ENCODE peak calls at places on chromosomes 12 and 14, in ten cellular contexts. M is A549, B is body of pancreas, X is left ventricle myocardium inferior, W is right lobe of liver, V is fibroblast of pulmonary artery, G is astrocyte of the spinal cord, O is testis, H is OCI-LY7, P is WTC11. I is an unnamed sample.

GRCh38 chr12:12788131-12788530 is 2.7 kb downstream of the APOLD1 start:
- DNase-seq in G (no peak), H (no peak), B (no peak), M (no peak), W (no peak), X (no peak), O (no peak), P (no peak), V (no peak), I (no peak)

GRCh38 chr12:71636704-71637115 is 26.9 kb downstream of the ZFC3H1 start:
- DNase-seq in H (peak), M (peak), B (no peak), G (peak), V (peak), O (no peak), W (no peak), P (no peak), X (no peak), I (peak)

GRCh38 chr14:61476737-61477410 is 155.5 kb downstream of the PRKCH start:
- DNase-seq in V (peak), G (peak), H (peak), O (peak), B (no peak), W (no peak), M (peak), P (no peak), X (no peak), I (peak)

GRCh38 chr14:103624860-103625259 is 4.2 kb upstream of the KLC1 start:
- DNase-seq in B (peak), M (peak), W (peak), G (peak), X (peak), P (no peak), H (peak), V (peak), O (peak), I (peak)

GRCh38 chr12:64083285-64084210 is 138.5 kb downstream of the KICS2 start:
- DNase-seq in M (no peak), X (peak), O (peak), V (peak), G (peak), H (no peak), B (peak), P (no peak), W (peak), I (peak)

GRCh38 chr12:60279224-60279623 is 683.4 kb downstream of the SLC16A7 start:
- DNase-seq in G (no peak), V (peak), M (no peak), W (no peak), O (no peak), B (no peak), P (no peak), H (no peak), X (no peak), I (peak)

GRCh38 chr12:32136404-32136803 is 29.8 kb downstream of the BICD1 start:
- DNase-seq in V (no peak), B (no peak), W (no peak), P (no peak), M (no peak), O (no peak), H (no peak), G (no peak), X (no peak), I (no peak)

GRCh38 chr12:59651230-59651920 is 55.5 kb downstream of the SLC16A7 start:
- DNase-seq in H (no peak), M (no peak), V (peak), W (no peak), X (no peak), B (no peak), O (no peak), P (no peak), G (peak), I (peak)

GRCh38 chr14:98548071-98548686 is 723.8 kb downstream of the BCL11B start:
- DNase-seq in G (no peak), B (no peak), O (no peak), W (no peak), P (no peak), X (no peak), V (no peak), M (no peak), H (no peak), I (no peak)

GRCh38 chr14:68978550-68978911 is 571 bp downstream of the ACTN1 start:
- DNase-seq in B (peak), V (no peak), P (peak), O (peak), X (peak), H (no peak), M (peak), W (peak), G (no peak), I (no peak)

GRCh38 chr14:36451346-36452065 is 68.5 kb downstream of the NKX2-1 start:
- DNase-seq in B (no peak), O (no peak), X (no peak), M (no peak), W (no peak), H (no peak), G (no peak), P (no peak), V (no peak), I (no peak)

GRCh38 chr12:43579240-43579639 is 27.2 kb upstream of the ADAMTS20 start:
- DNase-seq in H (no peak), M (no peak), V (no peak), O (no peak), X (no peak), W (no peak), G (no peak), P (no peak), B (no peak), I (no peak)

GRCh38 chr14:99215277-99215676 is 56.7 kb downstream of the BCL11B start:
- DNase-seq in M (no peak), V (peak), G (peak), P (no peak), W (no peak), B (no peak), X (no peak), H (no peak), O (no peak), I (peak)

GRCh38 chr14:70108419-70108818 is 80.3 kb downstream of the SLC8A3 start:
- DNase-seq in V (no peak), W (no peak), X (no peak), H (no peak), M (no peak), G (no peak), B (no peak), O (no peak), P (no peak), I (no peak)

GRCh38 chr14:93148979-93149378 is 33.3 kb upstream of the ITPK1 start:
- DNase-seq in P (no peak), X (no peak), B (no peak), M (no peak), O (peak), G (no peak), V (no peak), W (no peak), H (no peak), I (no peak)

GRCh38 chr14:35155962-35156361 is 33.6 kb downstream of the PRORP start:
- DNase-seq in X (no peak), B (no peak), W (no peak), V (peak), O (no peak), G (peak), H (peak), P (no peak), M (no peak), I (no peak)

DNA sequence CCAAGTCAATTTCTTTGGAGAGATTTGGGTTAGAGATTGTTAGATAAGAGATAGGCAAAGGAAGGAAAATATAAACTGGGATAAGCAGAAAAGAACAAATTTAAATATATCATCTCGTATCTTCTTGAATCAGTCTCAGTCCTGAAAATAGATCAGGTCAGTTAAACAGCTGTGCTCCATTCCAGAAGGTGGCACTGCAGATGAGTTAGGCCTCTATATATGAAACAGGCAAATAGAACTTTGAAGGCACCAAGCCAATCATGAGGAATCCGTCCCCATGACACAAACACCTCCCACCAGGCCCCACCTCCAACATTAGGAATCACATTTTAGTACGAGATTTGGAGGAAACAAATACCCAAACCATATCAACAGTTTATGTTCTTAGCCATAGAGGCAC is 605.5 kb upstream of the USP15 start:
- DNase-seq in X (no peak), G (no peak), O (no peak), M (no peak), B (no peak), H (peak), V (no peak), W (no peak), P (no peak), I (no peak)
- TF ChIP-seq CTCF in X (no peak), G (no peak), O (no peak), M (no peak), B (peak), H (peak), V (no peak), W (peak), P (no peak), I (no peak)

DNA sequence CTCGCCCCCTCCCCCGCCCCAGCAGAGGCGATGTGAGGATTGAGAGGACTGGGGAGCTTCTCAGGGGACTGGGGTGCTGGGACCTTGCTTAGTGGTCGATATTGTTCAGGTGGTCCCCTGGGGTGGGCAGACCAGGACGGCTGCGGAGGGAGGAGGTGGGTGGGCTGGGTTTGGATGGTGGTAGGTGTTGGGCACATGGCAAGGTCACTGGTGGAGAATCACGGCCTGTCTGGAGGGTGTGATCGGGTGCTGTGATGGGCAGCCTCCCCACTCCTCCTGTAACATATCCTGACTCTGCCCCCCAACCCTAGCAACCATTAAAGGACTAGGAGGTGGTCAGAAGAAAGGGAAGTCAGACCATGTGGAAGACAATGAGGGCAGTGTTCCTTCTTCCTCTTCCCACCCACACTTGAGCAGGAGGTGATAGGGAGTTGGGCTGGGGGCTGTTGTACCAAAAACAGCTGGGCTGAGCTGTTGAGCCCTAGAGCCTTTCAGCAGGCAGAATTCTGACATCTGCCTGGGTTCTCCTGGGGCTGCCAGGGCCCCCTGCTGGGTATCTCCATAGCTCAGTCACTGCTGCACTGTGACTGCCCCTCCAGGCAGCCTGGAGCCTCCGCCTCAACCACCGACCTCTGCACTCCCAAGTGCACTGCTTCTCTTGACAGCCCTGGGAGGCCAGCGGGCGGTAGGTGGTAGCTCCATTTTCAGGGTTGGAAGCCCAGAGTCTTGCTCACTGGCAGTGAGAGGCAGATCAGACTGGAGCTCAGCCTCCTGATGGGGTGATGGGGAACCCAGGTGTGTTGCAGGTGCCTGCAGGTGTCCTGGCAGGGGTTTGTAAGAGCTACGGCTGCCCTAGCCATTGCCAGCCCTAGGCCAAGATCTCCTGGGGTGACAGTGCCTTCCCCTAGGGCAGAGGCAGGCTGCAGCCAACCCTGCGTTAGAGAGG is 15.3 kb downstream of the VASH1 start:
- DNase-seq in M (no peak), H (peak), P (no peak), W (no peak), G (no peak), V (no peak), B (no peak), O (no peak), X (no peak), I (no peak)
- TF ChIP-seq CTCF in M (no peak), H (peak), P (no peak), W (no peak), G (no peak), V (no peak), B (no peak), O (no peak), X (no peak), I (no peak)

DNA sequence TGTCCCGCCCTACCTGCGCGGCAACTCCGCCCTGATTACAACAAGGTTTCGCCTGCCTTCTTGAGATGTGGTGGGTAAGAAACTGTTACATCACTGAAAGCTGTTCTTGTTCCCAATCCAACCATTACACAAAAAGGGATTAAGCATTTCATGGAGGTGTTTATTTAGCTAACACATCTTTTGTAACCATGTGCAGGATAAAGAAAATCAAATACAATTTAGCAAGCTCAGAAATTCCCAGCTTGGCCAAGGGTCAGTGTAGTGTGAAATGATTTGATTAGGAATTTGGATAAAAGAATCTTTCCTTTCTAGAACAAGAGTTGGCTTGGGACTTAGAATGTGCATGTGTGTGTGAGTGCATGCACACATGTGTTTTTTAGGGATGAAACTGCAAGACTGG is 6.3 kb downstream of the FOXN4 start:
- DNase-seq in O (no peak), M (no peak), B (no peak), X (no peak), V (no peak), P (no peak), G (no peak), W (no peak), H (no peak), I (no peak)
- TF ChIP-seq CTCF in O (no peak), M (no peak), B (no peak), X (no peak), V (no peak), P (no peak), G (no peak), W (no peak), H (peak), I (peak)

GRCh38 chr12:65313704-65314317 is 35.3 kb downstream of the MSRB3 start:
- DNase-seq in M (no peak), O (no peak), W (no peak), H (peak), B (no peak), G (peak), X (no peak), P (no peak), V (peak), I (peak)

GRCh38 chr12:65306603-65307501 is 28.4 kb downstream of the MSRB3 start:
- DNase-seq in O (no peak), W (no peak), B (peak), P (no peak), M (peak), G (peak), X (peak), H (peak), V (peak), I (peak)

GRCh38 chr12:65308001-65308400 is 29.5 kb downstream of the MSRB3 start:
- DNase-seq in O (no peak), X (no peak), M (no peak), W (no peak), P (no peak), B (no peak), H (no peak), V (peak), G (no peak), I (peak)

GRCh38 chr12:65308601-65309071 is 30.2 kb downstream of the MSRB3 start:
- DNase-seq in B (no peak), W (no peak), P (no peak), G (no peak), O (no peak), V (peak), M (no peak), H (no peak), X (no peak), I (peak)

GRCh38 chr12:65311260-65311659 is 32.8 kb downstream of the MSRB3 start:
- DNase-seq in O (no peak), X (no peak), H (no peak), W (no peak), M (no peak), P (no peak), B (no peak), V (no peak), G (no peak), I (no peak)
- TF ChIP-seq CTCF in O (no peak), X (no peak), H (no peak), W (no peak), M (no peak), P (no peak), B (no peak), V (no peak), G (no peak), I (no peak)

DNA sequence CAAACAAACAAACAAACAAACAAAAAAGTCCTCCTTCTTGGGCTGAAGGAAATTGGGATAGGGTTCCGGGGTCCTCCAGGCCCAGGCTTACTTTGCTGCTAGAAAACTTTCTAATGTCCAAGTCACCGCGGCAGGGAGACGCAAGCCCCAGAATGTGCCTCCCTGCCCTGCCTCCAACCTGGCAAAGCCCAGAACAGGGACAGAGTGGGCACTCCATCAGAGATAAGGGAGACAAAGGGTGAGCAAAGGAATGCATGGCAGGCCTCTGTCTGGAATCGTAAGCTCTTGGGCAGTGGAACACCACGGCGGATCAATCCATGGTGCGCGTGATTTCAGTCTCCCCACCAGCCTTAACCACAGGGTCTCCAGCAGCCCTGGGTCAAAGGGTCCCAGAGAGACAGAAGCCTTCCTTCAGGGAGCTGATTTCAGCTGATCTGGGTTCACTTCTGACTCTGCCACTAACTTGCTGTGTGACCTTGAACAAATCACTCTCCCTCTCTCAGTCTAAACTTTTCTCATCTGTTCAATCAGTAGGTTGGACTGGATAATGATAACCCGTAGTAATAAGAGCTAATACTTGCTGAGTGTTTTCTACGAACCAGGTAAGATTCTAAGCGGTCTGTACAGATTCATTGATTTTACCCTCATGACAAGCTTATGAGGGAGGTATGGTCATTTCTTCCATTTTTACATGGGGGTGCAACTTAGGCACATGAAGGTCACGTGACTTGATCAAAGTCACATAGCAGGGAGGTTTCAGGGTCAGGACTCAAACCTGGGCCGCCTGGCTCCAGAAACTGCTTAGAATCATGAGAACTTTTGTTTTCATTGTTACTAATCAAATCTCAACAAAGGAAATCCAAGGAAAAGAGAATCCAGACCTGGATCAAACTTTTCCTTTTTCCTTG is 12.7 kb downstream of the RILPL1 start:
- DNase-seq in P (no peak), O (no peak), W (no peak), M (no peak), H (no peak), G (no peak), V (no peak), X (peak), B (no peak), I (no peak)
- TF ChIP-seq CTCF in P (no peak), O (no peak), W (no peak), M (no peak), H (no peak), G (no peak), V (no peak), X (no peak), B (no peak), I (no peak)

GRCh38 chr14:30874120-30874998 is at the start of gene COCH:
- DNase-seq in W (peak), X (peak), B (peak), M (peak), G (no peak), O (no peak), V (no peak), H (peak), P (peak), I (no peak)
- TF ChIP-seq CTCF in W (peak), X (peak), B (peak), M (peak), G (peak), O (no peak), V (no peak), H (peak), P (peak), I (peak)

GRCh38 chr12:6231359-6232268 is 31.4 kb downstream of the CD9 start:
- DNase-seq in O (no peak), V (no peak), M (no peak), X (no peak), P (no peak), H (no peak), G (no peak), B (no peak), W (no peak), I (no peak)

GRCh38 chr12:6234214-6234613 is 34.0 kb downstream of the CD9 start:
- DNase-seq in H (no peak), G (no peak), M (no peak), V (peak), B (no peak), O (no peak), W (no peak), X (no peak), P (no peak), I (no peak)

GRCh38 chr12:6234906-6235305 is 34.7 kb downstream of the CD9 start:
- DNase-seq in P (no peak), B (no peak), G (no peak), V (no peak), X (no peak), W (no peak), O (no peak), H (no peak), M (no peak), I (no peak)

GRCh38 chr12:6235499-6235898 is 35.3 kb downstream of the CD9 start:
- DNase-seq in H (no peak), W (no peak), P (no peak), G (no peak), X (no peak), O (peak), M (no peak), V (no peak), B (peak), I (no peak)

DNA sequence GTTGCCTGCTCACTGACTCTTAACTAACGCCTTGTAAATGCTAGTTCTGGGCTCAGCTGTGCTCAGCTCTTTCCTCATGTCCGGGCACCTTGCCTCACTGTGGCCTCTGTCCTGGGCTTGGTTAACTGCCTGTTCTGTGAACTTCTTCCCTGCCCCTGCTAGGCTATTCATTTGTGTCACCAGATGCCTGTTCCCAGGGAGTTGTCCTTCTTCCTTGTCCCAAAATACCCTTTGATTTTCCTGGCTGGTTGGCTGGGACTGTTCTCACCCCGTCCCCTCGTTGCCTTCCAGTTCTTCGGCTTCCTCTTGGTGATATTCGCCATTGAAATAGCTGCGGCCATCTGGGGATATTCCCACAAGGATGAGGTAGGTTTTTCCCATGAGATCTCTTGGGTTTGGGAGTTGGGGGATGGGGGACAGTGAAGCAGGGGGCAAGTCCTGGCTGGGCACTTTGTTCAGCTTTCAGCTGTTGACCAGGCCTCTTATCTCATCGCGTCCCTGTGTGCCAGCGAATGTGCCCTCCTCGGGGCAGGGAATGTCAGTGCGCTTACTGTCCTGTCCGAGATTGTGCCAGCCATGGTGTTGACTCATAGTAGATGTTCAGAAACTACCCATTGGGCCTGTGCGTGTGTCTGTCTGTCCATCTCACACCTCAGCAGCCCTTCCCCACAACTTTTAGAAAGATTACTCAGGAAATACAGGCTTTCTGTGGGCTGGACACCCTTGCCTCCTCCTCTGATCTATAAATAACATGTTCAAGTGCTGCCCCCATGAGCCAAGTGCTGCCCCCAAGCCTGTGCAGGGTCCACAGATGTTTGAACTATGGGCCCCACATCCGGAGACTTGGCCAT is 33.1 kb downstream of the CD9 start:
- DNase-seq in V (no peak), B (peak), O (no peak), W (no peak), H (no peak), M (no peak), X (no peak), P (no peak), G (no peak), I (no peak)
- TF ChIP-seq CTCF in V (no peak), B (no peak), O (no peak), W (no peak), H (no peak), M (no peak), X (no peak), P (no peak), G (peak), I (no peak)

I was measured in HFFc6.